ENCODE peak calls at places on chromosomes 16 and 17, in five cellular contexts. Y, R, P, M and J are unnamed samples.

GRCh38 chr17:17041018-17041521 is 1.2 kb upstream of the MPRIP start:
- DNase-seq in R (no peak), P (no peak), M (no peak), Y (no peak), J (no peak)

GRCh38 chr17:50056961-50057330 is 1.0 kb downstream of the ITGA3 start:
- DNase-seq in P (no peak), Y (no peak), M (no peak), R (no peak), J (no peak)

GRCh38 chr16:22428654-22429053 is 54.2 kb upstream of the CDR2 start:
- DNase-seq in M (no peak), R (no peak), P (no peak), Y (no peak), J (no peak)

GRCh38 chr17:44601574-44602372 is 44.5 kb downstream of the FZD2 start:
- DNase-seq in M (no peak), R (no peak), P (no peak), Y (no peak), J (no peak)

GRCh38 chr17:48626470-48627241 is 498 bp upstream of the HOXB9 start:
- DNase-seq in M (no peak), P (peak), R (no peak), Y (no peak), J (peak)

GRCh38 chr17:29149431-29150064 is 30.6 kb downstream of the MYO18A start:
- DNase-seq in P (peak), R (no peak), Y (no peak), M (no peak), J (no peak)

GRCh38 chr17:41307647-41308046 is 1.5 kb downstream of the KRTAP16-1 start:
- DNase-seq in R (no peak), P (no peak), Y (no peak), M (no peak), J (peak)

GRCh38 chr17:63337579-63337978 is 108.5 kb downstream of the CYB561 start:
- DNase-seq in R (no peak), P (no peak), Y (no peak), M (no peak), J (no peak)

GRCh38 chr17:68015081-68015723 is 18.9 kb upstream of the C17orf58 start:
- DNase-seq in Y (no peak), P (no peak), M (no peak), R (no peak), J (no peak)

GRCh38 chr16:750454-750853 is 9.7 kb upstream of the CIAO3 start:
- DNase-seq in P (no peak), R (no peak), M (no peak), Y (no peak), J (no peak)

GRCh38 chr17:41352597-41353366 is 2.2 kb upstream of the KRT33A start:
- DNase-seq in R (no peak), P (no peak), Y (no peak), M (no peak), J (no peak)

GRCh38 chr17:41402161-41402560 is 4.8 kb upstream of the KRT31 start:
- DNase-seq in Y (no peak), M (no peak), R (no peak), P (no peak), J (no peak)

GRCh38 chr17:48719642-48720262 is 2.6 kb downstream of the PRAC1 start:
- DNase-seq in M (no peak), P (no peak), Y (no peak), R (peak), J (no peak)

GRCh38 chr17:20914658-20915057 is 128.2 kb downstream of the USP22 start:
- DNase-seq in Y (no peak), M (no peak), P (no peak), R (no peak), J (no peak)

GRCh38 chr17:3966720-3967363 is 2.6 kb upstream of the ATP2A3 start:
- DNase-seq in R (no peak), M (no peak), P (no peak), Y (no peak), J (no peak)

GRCh38 chr17:73192894-73193701 is at the start of gene COG1:
- DNase-seq in P (peak), M (peak), Y (peak), R (peak), J (peak)

GRCh38 chr17:10036511-10037061 is 131.5 kb upstream of the RCVRN start:
- DNase-seq in Y (no peak), P (no peak), R (no peak), M (no peak), J (no peak)

GRCh38 chr17:73667184-73667959 is 23.1 kb upstream of the SDK2 start:
- DNase-seq in M (no peak), R (no peak), Y (no peak), P (no peak), J (no peak)

GRCh38 chr16:10940501-10941079 is 1.7 kb downstream of the DEXI start:
- DNase-seq in M (no peak), R (no peak), P (no peak), Y (no peak), J (no peak)

GRCh38 chr16:47880653-47881052 is 275.1 kb downstream of the ABCC12 start:
- DNase-seq in Y (no peak), P (no peak), M (no peak), R (no peak), J (no peak)

GRCh38 chr17:66337268-66337667 is 34.9 kb downstream of the PRKCA start:
- DNase-seq in Y (no peak), R (no peak), M (no peak), P (no peak), J (no peak)

GRCh38 chr16:68166264-68166663 is 69.7 kb downstream of the ESRP2 start:
- DNase-seq in P (no peak), Y (no peak), R (no peak), M (no peak), J (no peak)

GRCh38 chr16:75099738-75100615 is 16.6 kb downstream of the LDHD start:
- DNase-seq in P (no peak), R (no peak), M (no peak), Y (no peak), J (no peak)

GRCh38 chr17:77328823-77329740 is 188.3 kb downstream of the SEC14L1 start:
- DNase-seq in R (no peak), M (no peak), P (no peak), Y (no peak), J (no peak)

GRCh38 chr16:4327782-4328579 is 12.1 kb downstream of the GLIS2 start:
- DNase-seq in P (no peak), M (no peak), Y (peak), R (no peak), J (no peak)

GRCh38 chr17:81250286-81251090 is 11.4 kb downstream of the NDUFAF8 start:
- DNase-seq in Y (no peak), M (no peak), P (no peak), R (no peak), J (no peak)